ENCODE peak calls at places on chromosomes 5 and 9, in seven cellular contexts. L, O, Z, I, E, K and Y are unnamed samples.
A peak's percentile ranks its signal among the peaks of the same experiment; 100 is the strongest.

GRCh38 chr5:34749431-34749872 is 89.5 kb upstream of the TTC23L start:
- DNase-seq in I (no peak), O (peak; percentile 90), E (no peak), Z (no peak), L (no peak), K (no peak), Y (no peak)

GRCh38 chr5:134468921-134469400 is 56.5 kb upstream of the JADE2 start:
- DNase-seq in Z (no peak), L (no peak), I (no peak), K (no peak), E (no peak), O (no peak), Y (no peak)

GRCh38 chr9:127873223-127873691 is 4.2 kb downstream of the AK1 start:
- DNase-seq in O (peak; percentile 27), I (no peak), L (no peak), K (no peak), Z (no peak), E (no peak), Y (peak; percentile 65)

GRCh38 chr5:78060421-78060820 is 234.1 kb downstream of the AP3B1 start:
- DNase-seq in E (no peak), I (no peak), Z (no peak), O (peak; percentile 50), K (no peak), L (no peak), Y (no peak)

GRCh38 chr5:27144456-27144855 is 106.1 kb upstream of the CDH9 start:
- DNase-seq in E (no peak), L (no peak), K (no peak), Z (no peak), O (no peak), I (no peak), Y (no peak)

GRCh38 chr9:7802666-7803065 is 3.1 kb upstream of the DMAC1 start:
- DNase-seq in L (no peak), E (no peak), I (no peak), Z (no peak), O (peak; percentile 17), K (no peak), Y (no peak)

GRCh38 chr5:36607838-36608783 is 1.7 kb downstream of the SLC1A3 start:
- DNase-seq in I (no peak), L (no peak), E (peak; percentile 23), K (no peak), Z (no peak), O (peak; percentile 72), Y (no peak)

GRCh38 chr9:123814526-123814925 is 115.4 kb downstream of the DENND1A start:
- DNase-seq in O (no peak), K (no peak), Z (no peak), E (no peak), I (no peak), L (no peak), Y (no peak)

GRCh38 chr9:138063033-138063432 is 185.5 kb downstream of the CACNA1B start:
- DNase-seq in I (no peak), K (no peak), E (no peak), Z (no peak), L (no peak), O (no peak), Y (no peak)

GRCh38 chr9:38339496-38339895 is 53.0 kb upstream of the ALDH1B1 start:
- DNase-seq in L (no peak), O (peak; percentile 77), K (no peak), E (peak; percentile 32), I (no peak), Z (no peak), Y (no peak)

GRCh38 chr9:12961276-12961809 is 186.5 kb downstream of the LURAP1L start:
- DNase-seq in O (peak; percentile 11), K (no peak), L (no peak), E (no peak), Z (no peak), I (no peak), Y (no peak)

GRCh38 chr9:120916573-120916972 is 10.0 kb downstream of the TRAF1 start:
- DNase-seq in I (no peak), E (peak; percentile 65), O (no peak), K (no peak), L (peak; percentile 80), Z (no peak), Y (no peak)

GRCh38 chr9:83701769-83702168 is 6.0 kb downstream of the UBQLN1 start:
- DNase-seq in K (no peak), L (no peak), I (no peak), E (no peak), Z (no peak), O (peak; percentile 84), Y (no peak)

GRCh38 chr5:142000709-142001484 is 11.9 kb downstream of the GNPDA1 start:
- DNase-seq in Z (no peak), K (no peak), O (no peak), E (no peak), L (no peak), I (no peak), Y (no peak)

GRCh38 chr9:18405240-18405639 is 68.7 kb upstream of the ADAMTSL1 start:
- DNase-seq in O (peak; percentile 35), E (no peak), K (no peak), I (no peak), L (no peak), Z (no peak), Y (no peak)

GRCh38 chr5:159301351-159301911 is 28.9 kb downstream of the IL12B start:
- DNase-seq in Z (no peak), K (no peak), O (peak; percentile 58), I (no peak), E (no peak), L (no peak), Y (no peak)

GRCh38 chr9:124964604-124965003 is 23.7 kb upstream of the GOLGA1 start:
- DNase-seq in K (no peak), Z (no peak), L (no peak), E (no peak), I (no peak), O (no peak), Y (no peak)

GRCh38 chr5:71719092-71719964 is at the start of gene CARTPT:
- DNase-seq in K (no peak), O (peak; percentile 18), L (no peak), E (peak; percentile 61), I (no peak), Z (peak; percentile 12), Y (no peak)

GRCh38 chr5:55096860-55097259 is 5.6 kb upstream of the GZMA start:
- DNase-seq in Z (no peak), O (no peak), K (peak; percentile 70), E (no peak), I (peak; percentile 63), L (no peak), Y (no peak)
- H3K27ac ChIP-seq in Z (no peak overlapping the region), O (no peak overlapping the region), K (peak overlapping the region; percentile 8), E (no peak overlapping the region), I (peak overlapping the region; percentile 51), L (no peak overlapping the region), Y (no peak overlapping the region)

GRCh38 chr9:16726718-16727451 is 143.6 kb downstream of the BNC2 start:
- DNase-seq in O (peak; percentile 88), K (no peak), I (no peak), L (peak; percentile 72), E (peak; percentile 74), Z (no peak), Y (no peak)
- H3K27ac ChIP-seq in O (peak overlapping the region; percentile 94), K (no peak overlapping the region), I (no peak overlapping the region), L (peak overlapping the region; percentile 94), E (peak overlapping the region; percentile 70), Z (no peak overlapping the region), Y (peak overlapping the region; percentile 14)

DNA sequence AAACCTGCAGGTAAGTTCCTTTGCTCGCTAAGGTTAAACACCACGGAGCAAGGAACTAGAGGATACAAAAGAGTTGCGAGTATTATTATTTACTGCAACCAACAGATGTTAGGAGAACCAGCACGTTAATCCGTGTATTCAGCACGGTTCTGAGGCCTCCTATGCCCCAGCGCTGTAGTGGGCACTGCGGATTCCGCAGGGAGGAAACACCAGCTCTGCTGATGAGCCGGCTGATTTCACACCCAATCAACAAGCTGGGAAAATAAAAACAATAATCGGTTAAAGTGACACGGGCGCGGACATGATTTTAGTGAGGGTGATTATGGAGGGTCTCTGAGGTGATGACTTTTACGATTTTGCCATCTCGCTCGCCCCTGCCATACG is 689 bp upstream of the PRELID2 start:
- DNase-seq in K (no peak), L (no peak), E (no peak), Z (no peak), O (no peak), I (no peak), Y (no peak)
- H3K27ac ChIP-seq in K (peak overlapping the region; percentile 71), L (peak overlapping the region; percentile 78), E (peak overlapping the region; percentile 90), Z (peak overlapping the region; percentile 87), O (peak overlapping the region; percentile 53), I (no peak overlapping the region), Y (no peak overlapping the region)

DNA sequence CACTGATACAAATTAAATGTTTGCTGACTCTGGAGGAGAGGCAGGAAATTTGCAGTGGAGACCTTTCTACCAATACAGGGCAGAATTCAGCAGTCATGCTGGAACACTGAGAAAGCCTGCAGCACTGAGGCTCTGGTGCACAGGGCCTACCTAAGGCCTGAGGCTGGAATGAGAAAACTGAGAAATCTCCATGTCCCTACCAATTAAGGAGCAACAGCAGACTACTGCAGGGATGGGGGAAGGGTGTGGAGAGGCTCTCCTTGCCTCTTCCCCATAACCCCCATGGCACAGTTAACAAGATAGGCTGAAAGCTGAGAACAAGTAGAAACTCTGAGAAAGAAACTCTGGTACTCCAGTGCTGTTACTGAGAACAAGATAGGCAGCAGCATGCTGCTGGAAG is 10.5 kb downstream of the FBXO4 start:
- DNase-seq in I (no peak), Z (no peak), K (no peak), E (no peak), L (no peak), O (no peak), Y (no peak)
- H3K27ac ChIP-seq in I (no peak overlapping the region), Z (no peak overlapping the region), K (no peak overlapping the region), E (no peak overlapping the region), L (no peak overlapping the region), O (no peak overlapping the region), Y (no peak overlapping the region)